ENCODE peak calls at places on chromosomes 6 and 20, in seven cellular contexts. A, Z, Y, D, L, K and T are unnamed samples.

GRCh38 chr6:33162471-33162870 is 29.8 kb downstream of the COL11A2 start:
- DNase-seq in K (no peak), D (no peak), Y (no peak), A (no peak), L (no peak), Z (no peak), T (no peak)

GRCh38 chr6:88856566-88856965 is 106.9 kb downstream of the RNGTT start:
- DNase-seq in A (no peak), D (no peak), L (no peak), K (no peak), Z (peak; percentile 23), Y (no peak), T (no peak)

GRCh38 chr20:49633023-49633422 is 65.1 kb upstream of the PTGIS start:
- DNase-seq in L (no peak), K (no peak), Y (no peak), D (no peak), A (no peak), Z (no peak), T (no peak)

GRCh38 chr6:53250137-53250760 is 98.5 kb downstream of the ELOVL5 start:
- DNase-seq in Z (peak; percentile 10), L (no peak), Y (no peak), A (peak; percentile 50), K (peak; percentile 29), D (no peak), T (no peak)

GRCh38 chr6:56766806-56767178 is 124.1 kb upstream of the DST start:
- DNase-seq in Y (no peak), A (no peak), L (no peak), D (no peak), Z (peak; percentile 91), K (peak; percentile 74), T (no peak)

GRCh38 chr6:63923139-63923739 is 287.6 kb downstream of the PHF3 start:
- DNase-seq in K (peak; percentile 49), Z (peak; percentile 51), L (no peak), A (peak; percentile 74), Y (no peak), D (no peak), T (peak; percentile 25)

GRCh38 chr6:132763269-132763668 is 5.6 kb upstream of the VNN2 start:
- DNase-seq in Z (no peak), Y (no peak), A (no peak), K (peak; percentile 45), L (no peak), D (no peak), T (peak; percentile 31)

GRCh38 chr20:53582574-53583351 is 10.9 kb downstream of the ZNF217 start:
- DNase-seq in L (no peak), A (peak; percentile 78), Y (no peak), K (peak; percentile 98), D (no peak), Z (peak; percentile 95), T (peak; percentile 49)

GRCh38 chr20:6976096-6976495 is 208.6 kb downstream of the BMP2 start:
- DNase-seq in L (no peak), Z (no peak), D (no peak), A (no peak), Y (no peak), K (no peak), T (no peak)

GRCh38 chr6:40960784-40961430 is 78.1 kb downstream of the UNC5CL start:
- DNase-seq in K (no peak), L (no peak), Z (peak; percentile 23), A (no peak), D (no peak), Y (no peak), T (no peak)

GRCh38 chr6:20399518-20399917 is 2.2 kb upstream of the E2F3 start:
- DNase-seq in A (no peak), L (no peak), K (no peak), Z (no peak), D (no peak), Y (no peak), T (no peak)

GRCh38 chr6:126170875-126171489 is 168.9 kb upstream of the CENPW start:
- DNase-seq in K (peak; percentile 34), Z (peak; percentile 26), Y (no peak), A (peak; percentile 59), L (no peak), D (no peak), T (peak; percentile 62)

GRCh38 chr20:25237610-25238318 is 10.1 kb upstream of the PYGB start:
- DNase-seq in Y (no peak), A (peak; percentile 90), Z (peak; percentile 100), D (no peak), K (peak; percentile 100), L (no peak), T (peak; percentile 93)

GRCh38 chr20:38113401-38114325 is 51.4 kb downstream of the TGM2 start:
- DNase-seq in A (peak; percentile 38), D (peak; percentile 38), Y (no peak), Z (no peak), L (peak; percentile 79), K (no peak), T (peak; percentile 88)

GRCh38 chr6:149317656-149318571 is at the start of gene TAB2:
- DNase-seq in A (peak; percentile 33), L (no peak), K (peak; percentile 55), D (no peak), Y (peak; percentile 80), Z (no peak), T (peak; percentile 60)

GRCh38 chr6:33668914-33669313 is 42.6 kb downstream of the UQCC2 start:
- DNase-seq in L (peak; percentile 62), D (no peak), K (no peak), A (peak; percentile 42), Z (no peak), Y (no peak), T (peak; percentile 44)

GRCh38 chr20:16574656-16575355 is 1.6 kb upstream of the KIF16B start:
- DNase-seq in K (peak; percentile 84), Z (peak; percentile 68), D (peak; percentile 71), A (peak; percentile 98), L (peak; percentile 94), Y (peak; percentile 56), T (peak; percentile 95)

GRCh38 chr6:113893866-113894265 is 36.7 kb downstream of the MARCKS start:
- DNase-seq in Z (peak; percentile 68), A (no peak), K (peak; percentile 45), L (no peak), Y (no peak), D (no peak), T (no peak)

GRCh38 chr6:139858444-139858843 is 484.0 kb upstream of the CITED2 start:
- DNase-seq in L (no peak), A (peak; percentile 76), Y (no peak), D (no peak), Z (no peak), K (no peak), T (no peak)

GRCh38 chr6:9984607-9985006 is 430.3 kb downstream of the TFAP2A start:
- DNase-seq in K (no peak), D (no peak), A (no peak), Z (no peak), L (no peak), Y (no peak), T (no peak)

DNA sequence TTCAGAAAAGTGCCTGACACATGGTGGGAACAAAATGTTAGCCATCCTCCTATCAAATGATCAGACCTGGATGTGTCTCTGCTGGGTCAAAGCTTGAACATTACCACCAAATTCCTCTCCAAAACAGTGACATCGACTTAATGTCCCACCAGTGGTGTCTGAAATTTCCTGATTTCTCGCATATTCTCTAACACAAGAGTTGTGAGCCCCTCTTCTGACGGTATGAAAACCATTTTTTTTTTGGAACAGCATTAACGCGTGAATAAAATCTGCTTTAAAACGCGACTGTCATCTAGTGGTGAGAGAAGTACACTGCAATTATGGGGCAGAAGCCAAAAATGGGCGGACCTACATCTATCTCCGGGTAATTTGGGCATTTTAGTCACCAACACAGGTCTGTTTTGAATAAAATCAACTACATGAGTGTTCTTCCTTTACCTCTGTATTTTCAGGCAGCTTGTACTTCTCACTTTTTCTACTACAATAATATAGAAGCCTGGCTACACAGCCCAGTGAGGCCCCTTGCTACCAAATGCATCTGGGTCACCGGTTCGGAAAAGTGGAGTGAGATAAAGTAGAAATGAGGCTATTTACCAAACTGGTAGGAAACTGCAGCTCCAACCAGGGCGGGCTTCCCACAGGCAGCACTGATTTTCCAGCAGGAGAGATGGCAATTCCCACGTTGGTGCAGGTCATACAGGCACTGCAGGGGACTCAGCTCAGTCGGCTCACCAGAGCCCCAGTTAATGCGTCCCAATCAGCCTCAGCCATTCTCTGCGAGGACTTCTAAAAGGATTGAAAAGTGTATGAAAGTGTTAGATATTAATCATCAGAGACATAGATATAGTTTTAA is 27.4 kb downstream of the MGME1 start:
- DNase-seq in A (peak; percentile 82), L (no peak), Z (peak; percentile 74), Y (peak; percentile 41), K (peak; percentile 61), D (no peak), T (peak; percentile 62)
- H3K23ac ChIP-seq in A (no peak overlapping the region), L (no peak overlapping the region), Z (peak overlapping the region; percentile 26), Y (no peak overlapping the region), K (no peak overlapping the region), D (no peak overlapping the region), T (no peak overlapping the region)

GRCh38 chr6:158431560-158431959 is 119.3 kb downstream of the TULP4 start:
- DNase-seq in A (no peak), Z (no peak), L (no peak), Y (no peak), D (no peak), K (no peak), T (no peak)
- H2BK5ac ChIP-seq in A (no peak overlapping the region), Z (no peak overlapping the region), L (no peak overlapping the region), Y (no peak overlapping the region), D (no peak overlapping the region), K (no peak overlapping the region), T (no peak overlapping the region)

GRCh38 chr6:142325111-142325510 is 23.3 kb downstream of the ADGRG6 start:
- DNase-seq in Y (no peak), K (no peak), Z (no peak), L (no peak), D (no peak), A (no peak), T (no peak)

GRCh38 chr6:142322504-142323198 is 20.8 kb downstream of the ADGRG6 start:
- DNase-seq in A (no peak), Y (no peak), L (no peak), D (no peak), Z (no peak), K (no peak), T (no peak)

GRCh38 chr6:142322066-142322465 is 20.3 kb downstream of the ADGRG6 start:
- DNase-seq in A (no peak), Z (no peak), K (no peak), D (no peak), Y (no peak), L (no peak), T (no peak)

GRCh38 chr6:142323377-142323776 is 21.6 kb downstream of the ADGRG6 start:
- DNase-seq in Z (no peak), K (peak; percentile 59), L (no peak), D (no peak), A (peak; percentile 99), Y (no peak), T (no peak)

GRCh38 chr6:142324111-142324510 is 22.3 kb downstream of the ADGRG6 start:
- DNase-seq in Y (no peak), A (no peak), L (no peak), Z (no peak), K (no peak), D (no peak), T (no peak)
- H3K23ac ChIP-seq in Y (no peak overlapping the region), A (no peak overlapping the region), L (no peak overlapping the region), Z (no peak overlapping the region), K (no peak overlapping the region), D (no peak overlapping the region), T (no peak overlapping the region)

DNA sequence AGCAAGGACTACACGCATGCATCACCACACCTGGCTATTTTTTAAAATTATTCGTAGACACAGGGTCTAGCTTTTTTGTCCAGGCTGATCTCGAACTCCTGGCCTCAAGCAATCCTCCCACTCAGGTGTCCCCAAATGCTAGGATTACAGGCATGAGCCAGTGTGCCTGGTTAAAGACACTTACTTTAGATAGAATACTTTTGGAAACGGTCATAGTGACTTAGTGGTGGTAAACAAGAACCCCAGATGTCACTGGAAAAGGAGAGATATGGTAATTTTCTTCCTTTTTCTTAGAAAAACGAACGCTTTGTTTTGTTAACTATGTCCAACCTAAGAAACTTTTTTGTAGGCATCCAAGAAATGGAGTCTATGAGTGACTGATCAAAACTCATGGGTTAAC is 137.3 kb downstream of the TFAP2B start:
- DNase-seq in Y (no peak), L (no peak), D (no peak), K (no peak), Z (no peak), A (no peak), T (no peak)
- H2BK5ac ChIP-seq in Y (no peak overlapping the region), L (no peak overlapping the region), D (no peak overlapping the region), K (no peak overlapping the region), Z (no peak overlapping the region), A (no peak overlapping the region), T (no peak overlapping the region)